ENCODE peak calls at places on chromosomes 6 and 20, in seven cellular contexts. One of them, this sample, is unnamed.

GRCh38 chr6:125312478-125312877 is 10.7 kb upstream of the HDDC2 start:
- DNase-seq in tibial nerve: no peak
- DNase-seq in cardiac muscle cell: no peak
- DNase-seq in activated CD4-positive, alpha-beta T cell treated with anti-CD3 and anti-CD28 coated beads, Interleukin-2, amount 10 ng/mL, durations not matched to agents 7 days and 5 days: no peak
- DNase-seq in amniotic epithelial cell: no peak
- DNase-seq in ACHN: no peak
- DNase-seq in stimulated activated CD4-positive, alpha-beta T cell treated with anti-CD3 and anti-CD28 coated beads, Interleukin-4, amount 100 ng/mL, for 4 hours: no peak
- DNase-seq in this sample: no peak

GRCh38 chr20:53826597-53827291 is 233.1 kb upstream of the ZNF217 start:
- DNase-seq in stimulated activated CD4-positive, alpha-beta T cell treated with anti-CD3 and anti-CD28 coated beads, Interleukin-4, amount 100 ng/mL, for 4 hours: no peak
- DNase-seq in ACHN: peak; percentile 65
- DNase-seq in cardiac muscle cell: no peak
- DNase-seq in amniotic epithelial cell: peak; percentile 25
- DNase-seq in tibial nerve: no peak
- DNase-seq in activated CD4-positive, alpha-beta T cell treated with anti-CD3 and anti-CD28 coated beads, Interleukin-2, amount 10 ng/mL, durations not matched to agents 7 days and 5 days: no peak
- DNase-seq in this sample: no peak

GRCh38 chr20:7094438-7094997 is 327.0 kb downstream of the BMP2 start:
- DNase-seq in tibial nerve: no peak
- DNase-seq in ACHN: peak; percentile 44
- DNase-seq in amniotic epithelial cell: peak; percentile 24
- DNase-seq in stimulated activated CD4-positive, alpha-beta T cell treated with anti-CD3 and anti-CD28 coated beads, Interleukin-4, amount 100 ng/mL, for 4 hours: no peak
- DNase-seq in cardiac muscle cell: peak; percentile 16
- DNase-seq in activated CD4-positive, alpha-beta T cell treated with anti-CD3 and anti-CD28 coated beads, Interleukin-2, amount 10 ng/mL, durations not matched to agents 7 days and 5 days: no peak
- DNase-seq in this sample: no peak

GRCh38 chr6:53920881-53921280 is 126.1 kb downstream of the LRRC1 start:
- DNase-seq in ACHN: peak; percentile 6
- DNase-seq in amniotic epithelial cell: no peak
- DNase-seq in stimulated activated CD4-positive, alpha-beta T cell treated with anti-CD3 and anti-CD28 coated beads, Interleukin-4, amount 100 ng/mL, for 4 hours: no peak
- DNase-seq in cardiac muscle cell: no peak
- DNase-seq in activated CD4-positive, alpha-beta T cell treated with anti-CD3 and anti-CD28 coated beads, Interleukin-2, amount 10 ng/mL, durations not matched to agents 7 days and 5 days: no peak
- DNase-seq in tibial nerve: no peak
- DNase-seq in this sample: no peak

GRCh38 chr6:47165918-47166317 is 123.8 kb upstream of the ADGRF1 start:
- DNase-seq in activated CD4-positive, alpha-beta T cell treated with anti-CD3 and anti-CD28 coated beads, Interleukin-2, amount 10 ng/mL, durations not matched to agents 7 days and 5 days: no peak
- DNase-seq in ACHN: no peak
- DNase-seq in stimulated activated CD4-positive, alpha-beta T cell treated with anti-CD3 and anti-CD28 coated beads, Interleukin-4, amount 100 ng/mL, for 4 hours: no peak
- DNase-seq in tibial nerve: no peak
- DNase-seq in cardiac muscle cell: no peak
- DNase-seq in amniotic epithelial cell: peak; percentile 75
- DNase-seq in this sample: no peak

GRCh38 chr6:108587258-108588059 is 26.7 kb downstream of the FOXO3 start:
- DNase-seq in amniotic epithelial cell: peak; percentile 91
- DNase-seq in cardiac muscle cell: peak; percentile 81
- DNase-seq in stimulated activated CD4-positive, alpha-beta T cell treated with anti-CD3 and anti-CD28 coated beads, Interleukin-4, amount 100 ng/mL, for 4 hours: no peak
- DNase-seq in activated CD4-positive, alpha-beta T cell treated with anti-CD3 and anti-CD28 coated beads, Interleukin-2, amount 10 ng/mL, durations not matched to agents 7 days and 5 days: no peak
- DNase-seq in tibial nerve: no peak
- DNase-seq in ACHN: peak; percentile 46
- DNase-seq in this sample: no peak

GRCh38 chr6:107585815-107586435 is 96.0 kb downstream of the SOBP start:
- DNase-seq in tibial nerve: no peak
- DNase-seq in stimulated activated CD4-positive, alpha-beta T cell treated with anti-CD3 and anti-CD28 coated beads, Interleukin-4, amount 100 ng/mL, for 4 hours: no peak
- DNase-seq in ACHN: no peak
- DNase-seq in amniotic epithelial cell: no peak
- DNase-seq in activated CD4-positive, alpha-beta T cell treated with anti-CD3 and anti-CD28 coated beads, Interleukin-2, amount 10 ng/mL, durations not matched to agents 7 days and 5 days: no peak
- DNase-seq in cardiac muscle cell: no peak
- DNase-seq in this sample: no peak

GRCh38 chr6:17101422-17102257 is at the start of gene STMND1:
- DNase-seq in ACHN: peak; percentile 21
- DNase-seq in cardiac muscle cell: peak; percentile 45
- DNase-seq in activated CD4-positive, alpha-beta T cell treated with anti-CD3 and anti-CD28 coated beads, Interleukin-2, amount 10 ng/mL, durations not matched to agents 7 days and 5 days: no peak
- DNase-seq in tibial nerve: no peak
- DNase-seq in stimulated activated CD4-positive, alpha-beta T cell treated with anti-CD3 and anti-CD28 coated beads, Interleukin-4, amount 100 ng/mL, for 4 hours: no peak
- DNase-seq in amniotic epithelial cell: peak; percentile 7
- DNase-seq in this sample: no peak

GRCh38 chr6:113496157-113496556 is 361.0 kb upstream of the MARCKS start:
- DNase-seq in ACHN: no peak
- DNase-seq in cardiac muscle cell: peak; percentile 71
- DNase-seq in amniotic epithelial cell: no peak
- DNase-seq in tibial nerve: no peak
- DNase-seq in activated CD4-positive, alpha-beta T cell treated with anti-CD3 and anti-CD28 coated beads, Interleukin-2, amount 10 ng/mL, durations not matched to agents 7 days and 5 days: no peak
- DNase-seq in stimulated activated CD4-positive, alpha-beta T cell treated with anti-CD3 and anti-CD28 coated beads, Interleukin-4, amount 100 ng/mL, for 4 hours: no peak
- DNase-seq in this sample: no peak

GRCh38 chr6:129105035-129105434 is 222.1 kb downstream of the LAMA2 start:
- DNase-seq in ACHN: no peak
- DNase-seq in activated CD4-positive, alpha-beta T cell treated with anti-CD3 and anti-CD28 coated beads, Interleukin-2, amount 10 ng/mL, durations not matched to agents 7 days and 5 days: no peak
- DNase-seq in amniotic epithelial cell: peak; percentile 41
- DNase-seq in cardiac muscle cell: peak; percentile 54
- DNase-seq in stimulated activated CD4-positive, alpha-beta T cell treated with anti-CD3 and anti-CD28 coated beads, Interleukin-4, amount 100 ng/mL, for 4 hours: no peak
- DNase-seq in tibial nerve: no peak
- DNase-seq in this sample: no peak

GRCh38 chr6:36853325-36853724 is 14.1 kb upstream of the CPNE5 start:
- DNase-seq in amniotic epithelial cell: peak; percentile 97
- DNase-seq in activated CD4-positive, alpha-beta T cell treated with anti-CD3 and anti-CD28 coated beads, Interleukin-2, amount 10 ng/mL, durations not matched to agents 7 days and 5 days: no peak
- DNase-seq in cardiac muscle cell: peak; percentile 94
- DNase-seq in stimulated activated CD4-positive, alpha-beta T cell treated with anti-CD3 and anti-CD28 coated beads, Interleukin-4, amount 100 ng/mL, for 4 hours: no peak
- DNase-seq in ACHN: no peak
- DNase-seq in tibial nerve: no peak
- DNase-seq in this sample: peak; percentile 53

This sample was measured in thoracic aorta.